ENCODE peak calls at places on chromosome 20, in eight cellular contexts. I is left ventricle myocardium inferior; D is GM12865; Q is CD4-positive, alpha-beta T cell; P is RWPE1; H is cardiac muscle cell; T is WTC11; K is hepatocyte. O is an unnamed sample.

GRCh38 chr20:47055699-47056369 is 161.2 kb downstream of the EYA2 start:
- DNase-seq in H (no peak), T (no peak), P (no peak), Q (no peak), K (peak; percentile 14), I (no peak), D (no peak), O (no peak)

GRCh38 chr20:37346526-37347346 is 796 bp downstream of the SRC start:
- DNase-seq in Q (no peak), K (no peak), I (no peak), D (no peak), P (no peak), T (no peak), H (peak; percentile 4), O (peak; percentile 76)

GRCh38 chr20:64079273-64080012 is at the start of gene RGS19:
- DNase-seq in I (peak; percentile 84), T (peak; percentile 75), Q (peak; percentile 67), D (peak; percentile 90), P (no peak), H (peak; percentile 74), K (peak; percentile 89), O (no peak)

GRCh38 chr20:5528719-5529256 is 212.0 kb upstream of the PROKR2 start:
- DNase-seq in K (peak; percentile 89), Q (peak; percentile 61), P (peak; percentile 83), H (peak; percentile 93), T (peak; percentile 60), I (peak; percentile 41), D (peak; percentile 92), O (no peak)

GRCh38 chr20:48619126-48620101 is 208.4 kb downstream of the PREX1 start:
- DNase-seq in D (no peak), T (no peak), P (no peak), H (peak; percentile 13), K (peak; percentile 41), I (peak; percentile 52), Q (no peak), O (peak; percentile 86)

GRCh38 chr20:50967621-50968020 is 9.0 kb downstream of the MOCS3 start:
- DNase-seq in Q (no peak), P (no peak), I (no peak), H (no peak), K (no peak), T (no peak), D (no peak), O (no peak)

GRCh38 chr20:12173333-12173732 is 255.6 kb downstream of the BTBD3 start:
- DNase-seq in P (no peak), Q (no peak), I (no peak), K (no peak), H (no peak), D (no peak), T (no peak), O (no peak)

GRCh38 chr20:56605597-56605996 is 23.5 kb upstream of the TFAP2C start:
- DNase-seq in P (no peak), Q (no peak), I (no peak), H (no peak), D (no peak), T (no peak), K (peak; percentile 37), O (no peak)

GRCh38 chr20:32976746-32977145 is 27.5 kb downstream of the SUN5 start:
- DNase-seq in P (no peak), I (no peak), K (no peak), D (no peak), Q (no peak), H (no peak), T (peak; percentile 2), O (no peak)

GRCh38 chr20:10447028-10447427 is 11.9 kb downstream of the SLX4IP start:
- DNase-seq in H (peak; percentile 77), P (peak; percentile 83), T (no peak), Q (peak; percentile 26), I (no peak), K (no peak), D (peak; percentile 93), O (no peak)

GRCh38 chr20:60200305-60200918 is 242.2 kb downstream of the CDH26 start:
- DNase-seq in I (no peak), H (no peak), P (no peak), Q (no peak), D (no peak), K (no peak), T (no peak), O (no peak)

GRCh38 chr20:17896771-17897369 is 71.7 kb downstream of the SNX5 start:
- DNase-seq in D (peak; percentile 73), T (no peak), H (no peak), K (no peak), Q (no peak), P (no peak), I (no peak), O (no peak)

GRCh38 chr20:36525620-36526365 is 15.5 kb upstream of the MYL9 start:
- DNase-seq in I (no peak), T (no peak), D (no peak), K (no peak), Q (no peak), H (no peak), P (no peak), O (no peak)

GRCh38 chr20:39904713-39905112 is 784.3 kb downstream of the MAFB start:
- DNase-seq in H (no peak), D (no peak), Q (no peak), T (no peak), K (no peak), P (no peak), I (no peak), O (no peak)

GRCh38 chr20:62900692-62901584 is 25.4 kb downstream of the DIDO1 start:
- DNase-seq in H (no peak), I (no peak), P (peak; percentile 93), T (no peak), Q (no peak), K (peak; percentile 81), D (peak; percentile 31), O (no peak)

GRCh38 chr20:41572010-41572572 is 46.1 kb downstream of the CHD6 start:
- DNase-seq in H (peak; percentile 24), D (no peak), Q (no peak), P (no peak), T (peak; percentile 38), K (no peak), I (no peak), O (no peak)

GRCh38 chr20:60430516-60431001 is 472.3 kb downstream of the CDH26 start:
- DNase-seq in K (no peak), D (no peak), P (no peak), H (no peak), T (no peak), I (no peak), Q (no peak), O (no peak)

GRCh38 chr20:44231713-44232468 is 15.2 kb upstream of the GDAP1L1 start:
- DNase-seq in Q (no peak), K (no peak), T (peak; percentile 46), H (no peak), I (no peak), P (no peak), D (no peak), O (no peak)

GRCh38 chr20:13492001-13492480 is 146.7 kb downstream of the TASP1 start:
- DNase-seq in I (peak; percentile 19), P (peak; percentile 55), K (peak; percentile 13), D (no peak), T (peak; percentile 33), Q (no peak), H (peak; percentile 91), O (no peak)

GRCh38 chr20:6993526-6993925 is 226.0 kb downstream of the BMP2 start:
- DNase-seq in I (no peak), Q (no peak), K (no peak), T (no peak), D (no peak), P (no peak), H (no peak), O (no peak)

GRCh38 chr20:54573838-54574237 is 98.4 kb downstream of the DOK5 start:
- DNase-seq in P (no peak), K (no peak), T (no peak), I (no peak), H (peak; percentile 46), Q (no peak), D (no peak), O (no peak)

GRCh38 chr20:44572551-44573500 is 9.6 kb upstream of the PKIG start:
- DNase-seq in D (no peak), P (peak; percentile 92), K (peak; percentile 72), H (peak; percentile 84), I (peak; percentile 66), T (no peak), Q (no peak), O (no peak)

GRCh38 chr20:49889943-49890650 is 25.2 kb downstream of the SPATA2 start:
- DNase-seq in D (no peak), I (no peak), P (peak; percentile 59), K (no peak), T (peak; percentile 82), Q (no peak), H (no peak), O (peak; percentile 74)
- TF ChIP-seq CTCF in D (peak; percentile 14), I (peak; percentile 18), P (peak; percentile 83), K (no peak), T (peak; percentile 76), Q (peak; percentile 24), H (no peak), O (no peak)

GRCh38 chr20:3406481-3407425 is 716 bp downstream of the DNAAF9 start:
- DNase-seq in P (peak; percentile 50), I (no peak), H (peak; percentile 67), D (no peak), Q (no peak), K (peak; percentile 76), T (peak; percentile 30), O (no peak)
- TF ChIP-seq CTCF in P (no peak), I (no peak), H (peak; percentile 23), D (no peak), Q (no peak), K (no peak), T (no peak), O (no peak)

GRCh38 chr20:1735417-1736089 is 78.0 kb upstream of the SIRPG start:
- DNase-seq in H (no peak), K (no peak), I (no peak), D (no peak), Q (no peak), T (no peak), P (no peak), O (peak; percentile 94)

GRCh38 chr20:1737134-1737533 is 79.6 kb upstream of the SIRPG start:
- DNase-seq in P (no peak), I (no peak), Q (no peak), H (no peak), T (no peak), K (no peak), D (no peak), O (no peak)

DNA sequence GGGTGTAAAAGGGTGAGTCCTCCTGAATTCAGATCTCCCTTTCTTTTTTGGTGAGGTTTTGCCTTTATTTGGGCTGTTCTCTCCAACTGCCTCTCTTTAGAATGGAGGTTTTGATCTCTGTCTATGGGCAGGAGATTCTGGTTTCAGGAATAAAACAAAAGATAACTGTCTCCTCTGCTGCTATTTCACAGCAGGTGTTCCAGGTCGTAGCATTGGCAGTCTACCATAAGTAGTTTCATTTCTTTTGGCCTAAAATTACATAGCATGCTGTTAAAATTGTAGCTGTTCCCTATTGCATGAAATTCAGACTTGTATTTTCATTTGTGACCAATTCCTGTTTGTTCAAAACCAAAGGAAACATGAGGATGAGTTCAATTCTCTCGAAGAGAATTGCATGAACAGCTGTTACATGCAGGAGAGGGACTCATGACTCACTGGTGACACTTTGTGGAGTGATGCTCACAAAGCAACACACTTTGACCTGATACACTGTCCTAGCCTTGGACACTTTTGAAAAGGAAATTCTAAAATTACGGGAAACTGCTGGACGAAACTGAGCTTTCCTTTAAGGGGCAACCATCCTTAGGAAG is 76.8 kb upstream of the SIRPG start:
- DNase-seq in K (no peak), P (no peak), Q (no peak), H (no peak), I (no peak), T (no peak), D (peak; percentile 51), O (no peak)
- TF ChIP-seq CTCF in K (no peak), P (no peak), Q (peak; percentile 87), H (no peak), I (peak; percentile 22), T (no peak), D (peak; percentile 25), O (peak; percentile 49)

GRCh38 chr20:58837717-58838116 is 13.0 kb downstream of the GNAS-AS1 start:
- DNase-seq in H (no peak), T (no peak), D (no peak), P (no peak), K (no peak), Q (no peak), I (no peak), O (no peak)
- TF ChIP-seq CTCF in H (no peak), T (no peak), D (no peak), P (no peak), K (no peak), Q (no peak), I (no peak), O (no peak)

O was measured in chondrocyte.